ENCODE peak calls at places on chromosomes 7 and 10, in four cellular contexts. D is SW480; O is aorta; J is activated naive CD4-positive, alpha-beta T cell treated with anti-CD3 and anti-CD28 coated beads for 36 hours. L is an unnamed sample.

GRCh38 chr10:123573236-123574147 is 92.7 kb upstream of the GPR26 start:
- DNase-seq in J (peak), O (no peak), D (peak), L (peak)

GRCh38 chr10:61903184-61903990 is 1.9 kb downstream of the ARID5B start:
- DNase-seq in J (peak), D (peak), O (peak), L (peak)

GRCh38 chr7:69374036-69374420 is 224.2 kb upstream of the AUTS2 start:
- DNase-seq in D (no peak), O (no peak), J (no peak), L (no peak)

GRCh38 chr10:22325272-22325947 is 4.5 kb downstream of the BMI1 start:
- DNase-seq in O (peak), J (peak), D (peak), L (peak)

GRCh38 chr10:107747851-107748250 is 583.3 kb upstream of the SORCS1 start:
- DNase-seq in D (no peak), J (no peak), O (no peak), L (no peak)

GRCh38 chr7:91557789-91558396 is 293.7 kb downstream of the FZD1 start:
- DNase-seq in O (no peak), J (no peak), D (peak), L (no peak)

GRCh38 chr7:111736475-111736874 is 174.2 kb upstream of the IMMP2L start:
- DNase-seq in J (no peak), O (no peak), D (no peak), L (no peak)

GRCh38 chr7:144399946-144400345 is 3.5 kb downstream of the NOBOX start:
- DNase-seq in J (no peak), D (no peak), O (no peak), L (no peak)

GRCh38 chr10:44898665-44899064 is 12.5 kb upstream of the TMEM72 start:
- DNase-seq in O (no peak), D (no peak), J (no peak), L (peak)

GRCh38 chr7:123871998-123872867 is 27.3 kb downstream of the HYAL4 start:
- DNase-seq in O (no peak), D (peak), J (peak), L (peak)

GRCh38 chr10:23918839-23919238 is 290.1 kb upstream of the KIAA1217 start:
- DNase-seq in D (peak), J (no peak), O (no peak), L (no peak)

GRCh38 chr7:142767451-142767850 is 3.3 kb upstream of the PRSS2 start:
- DNase-seq in D (no peak), J (no peak), O (no peak), L (no peak)

GRCh38 chr7:23662124-23662982 is 17.6 kb upstream of the FAM221A start:
- DNase-seq in D (no peak), O (no peak), J (no peak), L (no peak)